ENCODE peak calls at places on chromosomes 3 and 15, in four cellular contexts. One of them, this sample, is unnamed.

GRCh38 chr15:90957105-90957790 is 2.6 kb downstream of the RCCD1 start:
- DNase-seq in GM12878: no peak
- DNase-seq in HepG2: no peak
- DNase-seq in K562: no peak
- DNase-seq in this sample: no peak

GRCh38 chr3:62355703-62356102 is 17.6 kb downstream of the FEZF2 start:
- DNase-seq in GM12878: no peak
- DNase-seq in HepG2: no peak
- DNase-seq in K562: no peak
- DNase-seq in this sample: no peak

GRCh38 chr3:160401301-160402095 is 2.0 kb downstream of the SMC4 start:
- DNase-seq in GM12878: no peak
- DNase-seq in HepG2: peak
- DNase-seq in K562: no peak
- DNase-seq in this sample: no peak

GRCh38 chr3:78732893-78733292 is 1034.9 kb downstream of the ROBO1 start:
- DNase-seq in GM12878: no peak
- DNase-seq in HepG2: no peak
- DNase-seq in K562: no peak
- DNase-seq in this sample: no peak

GRCh38 chr3:117651271-117651670 is 941.7 kb downstream of the TUSC7 start:
- DNase-seq in GM12878: no peak
- DNase-seq in HepG2: no peak
- DNase-seq in K562: no peak
- DNase-seq in this sample: no peak

GRCh38 chr3:124395584-124396340 is 334.5 kb upstream of the UMPS start:
- DNase-seq in GM12878: no peak
- DNase-seq in HepG2: no peak
- DNase-seq in K562: no peak
- DNase-seq in this sample: no peak

GRCh38 chr3:106204160-106204868 is 335.5 kb upstream of the CBLB start:
- DNase-seq in GM12878: no peak
- DNase-seq in HepG2: no peak
- DNase-seq in K562: no peak
- DNase-seq in this sample: no peak

GRCh38 chr3:149277338-149277813 is 55.7 kb upstream of the CP start:
- DNase-seq in GM12878: peak
- DNase-seq in HepG2: peak
- DNase-seq in K562: no peak
- DNase-seq in this sample: no peak

GRCh38 chr3:10814623-10815022 is 1.4 kb upstream of the SLC6A11 start:
- DNase-seq in GM12878: no peak
- DNase-seq in HepG2: no peak
- DNase-seq in K562: no peak
- DNase-seq in this sample: no peak

GRCh38 chr15:31561156-31561555 is 234.5 kb downstream of the KLF13 start:
- DNase-seq in GM12878: no peak
- DNase-seq in HepG2: no peak
- DNase-seq in K562: no peak
- DNase-seq in this sample: no peak

GRCh38 chr15:50786871-50787270 is 21.4 kb upstream of the SPPL2A start:
- DNase-seq in GM12878: no peak
- DNase-seq in HepG2: no peak
- DNase-seq in K562: no peak
- DNase-seq in this sample: no peak

GRCh38 chr15:100722551-100723322 is 120.3 kb downstream of the ASB7 start:
- DNase-seq in GM12878: no peak
- DNase-seq in HepG2: no peak
- DNase-seq in K562: no peak
- DNase-seq in this sample: no peak

GRCh38 chr3:110296885-110297284 is 774.7 kb upstream of the NECTIN3 start:
- DNase-seq in GM12878: no peak
- DNase-seq in HepG2: no peak
- DNase-seq in K562: no peak
- DNase-seq in this sample: no peak

GRCh38 chr3:128313181-128313725 is 153.4 kb downstream of the DNAJB8 start:
- DNase-seq in GM12878: no peak
- DNase-seq in HepG2: no peak
- DNase-seq in K562: no peak
- DNase-seq in this sample: no peak

GRCh38 chr15:74460298-74460697 is 662 bp downstream of the UBL7 start:
- DNase-seq in GM12878: peak
- DNase-seq in HepG2: no peak
- DNase-seq in K562: no peak
- DNase-seq in this sample: no peak

GRCh38 chr15:57421110-57421509 is 44.8 kb downstream of the CGNL1 start:
- DNase-seq in GM12878: no peak
- DNase-seq in HepG2: no peak
- DNase-seq in K562: no peak
- DNase-seq in this sample: no peak

GRCh38 chr3:148631124-148631903 is 66.4 kb upstream of the AGTR1 start:
- DNase-seq in GM12878: no peak
- DNase-seq in HepG2: peak
- DNase-seq in K562: no peak
- DNase-seq in this sample: no peak

GRCh38 chr3:57958642-57959406 is 49.4 kb upstream of the FLNB start:
- DNase-seq in GM12878: no peak
- DNase-seq in HepG2: no peak
- DNase-seq in K562: peak
- DNase-seq in this sample: no peak

GRCh38 chr3:174329321-174329720 is 529.8 kb upstream of the NAALADL2 start:
- DNase-seq in GM12878: no peak
- DNase-seq in HepG2: no peak
- DNase-seq in K562: no peak
- DNase-seq in this sample: no peak

GRCh38 chr15:57496946-57497944 is 94.5 kb upstream of the MYZAP start:
- DNase-seq in GM12878: no peak
- DNase-seq in HepG2: peak
- DNase-seq in K562: no peak
- DNase-seq in this sample: no peak

GRCh38 chr3:123341871-123342630 is 106.8 kb downstream of the ADCY5 start:
- DNase-seq in GM12878: no peak
- DNase-seq in HepG2: no peak
- DNase-seq in K562: peak
- DNase-seq in this sample: no peak

GRCh38 chr3:178318440-178318839 is 217.8 kb upstream of the KCNMB2 start:
- DNase-seq in GM12878: no peak
- DNase-seq in HepG2: no peak
- DNase-seq in K562: no peak
- DNase-seq in this sample: no peak

GRCh38 chr3:138944842-138945645 is 1.9 kb downstream of the FOXL2 start:
- DNase-seq in GM12878: no peak
- DNase-seq in HepG2: no peak
- DNase-seq in K562: peak
- DNase-seq in this sample: peak

GRCh38 chr15:99565031-99565280 is 828 bp upstream of the MEF2A start:
- DNase-seq in GM12878: no peak
- DNase-seq in HepG2: no peak
- DNase-seq in K562: no peak
- DNase-seq in this sample: no peak

GRCh38 chr3:30693470-30694120 is 87.2 kb downstream of the TGFBR2 start:
- DNase-seq in GM12878: peak
- DNase-seq in HepG2: peak
- DNase-seq in K562: peak
- DNase-seq in this sample: peak

GRCh38 chr15:66899555-66900350 is 165.6 kb upstream of the SMAD3 start:
- DNase-seq in GM12878: no peak
- DNase-seq in HepG2: no peak
- DNase-seq in K562: no peak
- DNase-seq in this sample: no peak

GRCh38 chr3:132119531-132119930 is 84.7 kb upstream of the CPNE4 start:
- DNase-seq in GM12878: no peak
- DNase-seq in HepG2: no peak
- DNase-seq in K562: no peak
- DNase-seq in this sample: no peak

GRCh38 chr3:52891164-52891563 is 6.2 kb downstream of the STIMATE start:
- DNase-seq in GM12878: no peak
- DNase-seq in HepG2: no peak
- DNase-seq in K562: no peak
- DNase-seq in this sample: no peak

GRCh38 chr3:64104691-64105101 is 81.4 kb upstream of the PSMD6 start:
- DNase-seq in GM12878: no peak
- DNase-seq in HepG2: no peak
- DNase-seq in K562: no peak
- DNase-seq in this sample: no peak
- TF ChIP-seq BHLHE40 in GM12878: no peak
- TF ChIP-seq BHLHE40 in HepG2: no peak
- TF ChIP-seq BHLHE40 in K562: no peak
- TF ChIP-seq BHLHE40 in this sample: no peak

DNA sequence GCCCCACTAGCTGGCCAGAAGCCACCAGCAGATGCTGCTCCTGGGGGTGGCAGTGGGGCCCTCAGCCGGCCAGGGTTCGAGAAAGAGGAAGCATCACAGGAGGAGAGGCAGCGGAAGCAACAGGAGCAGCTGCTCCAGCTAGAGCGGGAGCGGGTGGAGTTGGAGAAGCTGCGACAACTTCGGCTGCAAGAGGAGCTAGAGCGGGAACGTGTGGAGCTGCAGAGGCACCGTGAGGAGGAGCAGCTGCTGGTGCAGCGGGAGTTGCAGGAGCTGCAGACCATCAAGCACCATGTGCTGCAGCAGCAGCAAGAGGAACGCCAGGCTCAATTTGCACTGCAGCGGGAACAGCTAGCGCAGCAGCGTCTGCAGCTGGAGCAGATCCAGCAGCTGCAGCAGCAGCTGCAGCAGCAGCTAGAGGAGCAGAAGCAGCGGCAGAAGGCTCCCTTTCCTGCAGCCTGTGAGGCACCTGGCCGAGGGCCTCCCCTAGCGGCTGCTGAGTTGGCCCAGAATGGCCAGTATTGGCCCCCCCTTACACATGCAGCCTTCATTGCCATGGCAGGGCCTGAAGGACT is 17.5 kb upstream of the APEH start:
- DNase-seq in GM12878: no peak
- DNase-seq in HepG2: no peak
- DNase-seq in K562: no peak
- DNase-seq in this sample: no peak
- TF ChIP-seq SP1 in GM12878: no peak
- TF ChIP-seq SP1 in HepG2: no peak
- TF ChIP-seq SP1 in K562: no peak
- TF ChIP-seq SP1 in this sample: no peak

GRCh38 chr3:12663311-12663935 is 494 bp downstream of the RAF1 start:
- DNase-seq in GM12878: no peak
- DNase-seq in HepG2: no peak
- DNase-seq in K562: peak
- DNase-seq in this sample: no peak
- TF ChIP-seq BHLHE40 in GM12878: peak
- TF ChIP-seq BHLHE40 in HepG2: no peak
- TF ChIP-seq BHLHE40 in K562: no peak
- TF ChIP-seq BHLHE40 in this sample: no peak

GRCh38 chr3:102528727-102529126 is 93.9 kb downstream of the ZPLD1 start:
- DNase-seq in GM12878: no peak
- DNase-seq in HepG2: no peak
- DNase-seq in K562: no peak
- DNase-seq in this sample: no peak

GRCh38 chr3:102531686-102532085 is 96.9 kb downstream of the ZPLD1 start:
- DNase-seq in GM12878: no peak
- DNase-seq in HepG2: no peak
- DNase-seq in K562: no peak
- DNase-seq in this sample: no peak

GRCh38 chr3:102530443-102531195 is 95.8 kb downstream of the ZPLD1 start:
- DNase-seq in GM12878: no peak
- DNase-seq in HepG2: no peak
- DNase-seq in K562: no peak
- DNase-seq in this sample: no peak

GRCh38 chr3:102526865-102527264 is 92.0 kb downstream of the ZPLD1 start:
- DNase-seq in GM12878: no peak
- DNase-seq in HepG2: no peak
- DNase-seq in K562: no peak
- DNase-seq in this sample: no peak

DNA sequence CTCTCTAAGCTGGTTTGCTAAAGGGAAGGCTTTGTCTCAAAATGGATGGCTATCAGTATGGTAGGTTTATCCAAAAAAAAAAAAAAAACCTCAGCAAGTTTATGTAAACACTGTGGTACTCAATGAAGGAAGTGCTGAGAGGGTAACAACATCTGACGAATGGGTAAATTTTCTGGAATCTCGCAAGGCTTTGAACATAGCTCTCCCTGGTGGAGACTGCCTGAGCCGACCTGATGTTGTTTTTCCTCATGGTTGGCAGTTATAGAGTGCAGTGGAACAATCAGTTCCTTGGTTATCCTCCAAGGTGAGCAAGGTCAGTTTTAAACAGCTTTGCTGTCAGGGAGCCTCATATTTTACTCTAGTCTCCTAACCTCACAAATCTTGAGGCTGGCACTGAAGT is 94.6 kb downstream of the ZPLD1 start:
- DNase-seq in GM12878: no peak
- DNase-seq in HepG2: no peak
- DNase-seq in K562: no peak
- DNase-seq in this sample: peak
- TF ChIP-seq SP1 in GM12878: no peak
- TF ChIP-seq SP1 in HepG2: no peak
- TF ChIP-seq SP1 in K562: no peak
- TF ChIP-seq SP1 in this sample: no peak